ENCODE peak calls at places on chromosomes 7 and 10, in nine cellular contexts. Q is MM.1S; W is H7; L is NCI-H2171 treated with DMSO at 0.1 percent for 48 hours; X is foreskin fibroblast; N is stimulated activated CD8-positive, alpha-beta memory T cell treated with anti-CD3 and anti-CD28 coated beads, Interleukin-15, amount 100 ng/mL, for 24 hours; T is fibroblast of the conjunctiva; E is prostate gland; G is transverse colon. B is an unnamed sample.

GRCh38 chr7:32583791-32584190 is 88.5 kb downstream of the AVL9 start:
- DNase-seq in Q (no peak), W (no peak), N (no peak), L (peak), T (peak), G (no peak), E (no peak), X (peak), B (no peak)

GRCh38 chr7:109901916-109902315 is 1189.0 kb upstream of the LRRN3 start:
- DNase-seq in L (no peak), X (peak), E (no peak), T (peak), N (no peak), Q (no peak), G (no peak), W (no peak), B (no peak)

GRCh38 chr10:35706959-35707358 is 64.9 kb upstream of the FZD8 start:
- DNase-seq in G (no peak), X (no peak), L (no peak), T (no peak), Q (no peak), W (no peak), N (no peak), E (no peak), B (no peak)

GRCh38 chr10:44862917-44863316 is 48.2 kb upstream of the TMEM72 start:
- DNase-seq in N (no peak), G (no peak), E (no peak), Q (no peak), W (no peak), L (no peak), T (no peak), X (no peak), B (no peak)

GRCh38 chr10:6211341-6212265 is 8.9 kb downstream of the PFKFB3 start:
- DNase-seq in X (peak), L (no peak), T (no peak), W (peak), N (no peak), G (no peak), E (no peak), Q (no peak), B (no peak)

GRCh38 chr10:19816420-19817250 is at the start of gene PLXDC2:
- DNase-seq in W (peak), T (no peak), E (peak), N (no peak), L (no peak), Q (peak), G (peak), X (peak), B (peak)

GRCh38 chr10:121662945-121663917 is 65.0 kb upstream of the FGFR2 start:
- DNase-seq in X (no peak), Q (no peak), T (no peak), W (peak), L (peak), N (no peak), G (peak), E (no peak), B (no peak)

GRCh38 chr7:131521651-131522163 is 34.7 kb downstream of the PODXL start:
- DNase-seq in N (no peak), W (no peak), X (no peak), T (no peak), G (peak), E (peak), L (peak), Q (no peak), B (no peak)

GRCh38 chr7:95794917-95795515 is 22.7 kb downstream of the DYNC1I1 start:
- DNase-seq in L (peak), E (no peak), X (no peak), T (no peak), G (no peak), Q (peak), N (no peak), W (peak), B (no peak)

GRCh38 chr7:68429376-68430117 is 1168.7 kb upstream of the AUTS2 start:
- DNase-seq in Q (no peak), L (no peak), E (no peak), N (no peak), X (no peak), W (no peak), T (no peak), G (no peak), B (no peak)

GRCh38 chr7:141464551-141464950 is 86.7 kb upstream of the AGK start:
- DNase-seq in W (no peak), E (no peak), N (no peak), T (no peak), Q (no peak), G (no peak), X (no peak), L (no peak), B (no peak)

GRCh38 chr10:30637881-30638467 is 8.4 kb upstream of the LYZL2 start:
- DNase-seq in Q (no peak), L (no peak), T (peak), E (no peak), N (no peak), W (no peak), X (peak), G (no peak), B (no peak)

GRCh38 chr10:113493195-113493594 is 59.7 kb upstream of the HABP2 start:
- DNase-seq in G (no peak), W (no peak), E (no peak), T (no peak), X (peak), Q (no peak), N (no peak), L (no peak), B (no peak)

GRCh38 chr7:80529362-80529761 is 17.5 kb upstream of the GNAT3 start:
- DNase-seq in E (no peak), N (no peak), W (no peak), T (no peak), G (no peak), Q (no peak), L (no peak), X (peak), B (no peak)